ENCODE peak calls at places on chromosomes 13 and 19, in ten cellular contexts. One of them, this sample, is unnamed. For H3K27me3, the result is how much of the 10 kb centered on the place peaks cover.

GRCh38 chr13:101457176-101457575 is 4.7 kb downstream of the ITGBL1 start:
- DNase-seq in tibial nerve: no peak
- DNase-seq in left ventricle myocardium inferior: no peak
- DNase-seq in small intestine: no peak
- DNase-seq in heart right ventricle: no peak
- DNase-seq in osteoblast: no peak
- DNase-seq in astrocyte: no peak
- DNase-seq in aorta: no peak
- DNase-seq in Peyer's patch: no peak
- DNase-seq in lower lobe of right lung: no peak
- DNase-seq in this sample: no peak

GRCh38 chr13:106104281-106104901 is 431.1 kb downstream of the EFNB2 start:
- DNase-seq in osteoblast: peak
- DNase-seq in Peyer's patch: no peak
- DNase-seq in left ventricle myocardium inferior: no peak
- DNase-seq in heart right ventricle: no peak
- DNase-seq in aorta: no peak
- DNase-seq in astrocyte: peak
- DNase-seq in lower lobe of right lung: no peak
- DNase-seq in tibial nerve: no peak
- DNase-seq in small intestine: peak
- DNase-seq in this sample: no peak

GRCh38 chr19:13610042-13610691 is 103.9 kb upstream of the CACNA1A start:
- DNase-seq in astrocyte: no peak
- DNase-seq in left ventricle myocardium inferior: no peak
- DNase-seq in lower lobe of right lung: no peak
- DNase-seq in aorta: no peak
- DNase-seq in small intestine: peak
- DNase-seq in osteoblast: no peak
- DNase-seq in tibial nerve: no peak
- DNase-seq in Peyer's patch: no peak
- DNase-seq in heart right ventricle: no peak
- DNase-seq in this sample: peak

GRCh38 chr19:18847516-18848463 is 16.0 kb downstream of the UPF1 start:
- DNase-seq in lower lobe of right lung: peak
- DNase-seq in Peyer's patch: no peak
- DNase-seq in left ventricle myocardium inferior: no peak
- DNase-seq in small intestine: no peak
- DNase-seq in osteoblast: peak
- DNase-seq in aorta: peak
- DNase-seq in tibial nerve: no peak
- DNase-seq in astrocyte: no peak
- DNase-seq in heart right ventricle: no peak
- DNase-seq in this sample: no peak

GRCh38 chr13:49315036-49315565 is 67.4 kb downstream of the CDADC1 start:
- DNase-seq in aorta: no peak
- DNase-seq in astrocyte: peak
- DNase-seq in tibial nerve: no peak
- DNase-seq in osteoblast: no peak
- DNase-seq in Peyer's patch: no peak
- DNase-seq in left ventricle myocardium inferior: no peak
- DNase-seq in heart right ventricle: no peak
- DNase-seq in small intestine: no peak
- DNase-seq in lower lobe of right lung: no peak
- DNase-seq in this sample: no peak

GRCh38 chr13:94784066-94784465 is 71.7 kb upstream of the SOX21 start:
- DNase-seq in osteoblast: no peak
- DNase-seq in Peyer's patch: no peak
- DNase-seq in left ventricle myocardium inferior: no peak
- DNase-seq in aorta: no peak
- DNase-seq in small intestine: no peak
- DNase-seq in tibial nerve: no peak
- DNase-seq in astrocyte: peak
- DNase-seq in lower lobe of right lung: no peak
- DNase-seq in heart right ventricle: no peak
- DNase-seq in this sample: no peak

GRCh38 chr19:12331211-12331941 is 2.1 kb downstream of the ZNF563 start:
- DNase-seq in tibial nerve: no peak
- DNase-seq in lower lobe of right lung: no peak
- DNase-seq in astrocyte: no peak
- DNase-seq in small intestine: no peak
- DNase-seq in osteoblast: no peak
- DNase-seq in aorta: no peak
- DNase-seq in left ventricle myocardium inferior: no peak
- DNase-seq in heart right ventricle: peak
- DNase-seq in Peyer's patch: peak
- DNase-seq in this sample: peak

GRCh38 chr19:35171730-35172129 is 17.2 kb downstream of the FXYD5 start:
- DNase-seq in lower lobe of right lung: no peak
- DNase-seq in Peyer's patch: no peak
- DNase-seq in astrocyte: no peak
- DNase-seq in heart right ventricle: no peak
- DNase-seq in tibial nerve: no peak
- DNase-seq in small intestine: no peak
- DNase-seq in left ventricle myocardium inferior: no peak
- DNase-seq in osteoblast: no peak
- DNase-seq in aorta: no peak
- DNase-seq in this sample: no peak

GRCh38 chr13:28336193-28336657 is 158.7 kb downstream of the FLT1 start:
- DNase-seq in Peyer's patch: no peak
- DNase-seq in osteoblast: no peak
- DNase-seq in small intestine: no peak
- DNase-seq in aorta: no peak
- DNase-seq in tibial nerve: no peak
- DNase-seq in left ventricle myocardium inferior: peak
- DNase-seq in lower lobe of right lung: no peak
- DNase-seq in astrocyte: no peak
- DNase-seq in heart right ventricle: peak
- DNase-seq in this sample: no peak

GRCh38 chr13:40505196-40505595 is 161.2 kb downstream of the FOXO1 start:
- DNase-seq in Peyer's patch: no peak
- DNase-seq in left ventricle myocardium inferior: no peak
- DNase-seq in heart right ventricle: no peak
- DNase-seq in osteoblast: no peak
- DNase-seq in aorta: no peak
- DNase-seq in tibial nerve: no peak
- DNase-seq in lower lobe of right lung: no peak
- DNase-seq in astrocyte: peak
- DNase-seq in small intestine: no peak
- DNase-seq in this sample: no peak

GRCh38 chr13:96091932-96092253 is 2.0 kb downstream of the HS6ST3 start:
- DNase-seq in Peyer's patch: no peak
- DNase-seq in left ventricle myocardium inferior: no peak
- DNase-seq in small intestine: no peak
- DNase-seq in aorta: no peak
- DNase-seq in lower lobe of right lung: no peak
- DNase-seq in tibial nerve: no peak
- DNase-seq in astrocyte: no peak
- DNase-seq in heart right ventricle: no peak
- DNase-seq in osteoblast: peak
- DNase-seq in this sample: no peak

GRCh38 chr13:96089749-96090239 is at the start of gene HS6ST3:
- DNase-seq in small intestine: no peak
- DNase-seq in aorta: peak
- DNase-seq in lower lobe of right lung: no peak
- DNase-seq in heart right ventricle: peak
- DNase-seq in astrocyte: no peak
- DNase-seq in left ventricle myocardium inferior: peak
- DNase-seq in Peyer's patch: no peak
- DNase-seq in osteoblast: peak
- DNase-seq in tibial nerve: no peak
- DNase-seq in this sample: peak

GRCh38 chr13:96093296-96094006 is 3.5 kb downstream of the HS6ST3 start:
- DNase-seq in tibial nerve: no peak
- DNase-seq in left ventricle myocardium inferior: no peak
- DNase-seq in astrocyte: no peak
- DNase-seq in Peyer's patch: no peak
- DNase-seq in small intestine: no peak
- DNase-seq in aorta: no peak
- DNase-seq in osteoblast: peak
- DNase-seq in heart right ventricle: no peak
- DNase-seq in lower lobe of right lung: no peak
- DNase-seq in this sample: no peak

GRCh38 chr13:96090240-96091101 is 564 bp downstream of the HS6ST3 start:
- DNase-seq in left ventricle myocardium inferior: peak
- DNase-seq in heart right ventricle: no peak
- DNase-seq in lower lobe of right lung: no peak
- DNase-seq in tibial nerve: no peak
- DNase-seq in osteoblast: peak
- DNase-seq in aorta: peak
- DNase-seq in Peyer's patch: no peak
- DNase-seq in small intestine: no peak
- DNase-seq in astrocyte: no peak
- DNase-seq in this sample: peak

DNA sequence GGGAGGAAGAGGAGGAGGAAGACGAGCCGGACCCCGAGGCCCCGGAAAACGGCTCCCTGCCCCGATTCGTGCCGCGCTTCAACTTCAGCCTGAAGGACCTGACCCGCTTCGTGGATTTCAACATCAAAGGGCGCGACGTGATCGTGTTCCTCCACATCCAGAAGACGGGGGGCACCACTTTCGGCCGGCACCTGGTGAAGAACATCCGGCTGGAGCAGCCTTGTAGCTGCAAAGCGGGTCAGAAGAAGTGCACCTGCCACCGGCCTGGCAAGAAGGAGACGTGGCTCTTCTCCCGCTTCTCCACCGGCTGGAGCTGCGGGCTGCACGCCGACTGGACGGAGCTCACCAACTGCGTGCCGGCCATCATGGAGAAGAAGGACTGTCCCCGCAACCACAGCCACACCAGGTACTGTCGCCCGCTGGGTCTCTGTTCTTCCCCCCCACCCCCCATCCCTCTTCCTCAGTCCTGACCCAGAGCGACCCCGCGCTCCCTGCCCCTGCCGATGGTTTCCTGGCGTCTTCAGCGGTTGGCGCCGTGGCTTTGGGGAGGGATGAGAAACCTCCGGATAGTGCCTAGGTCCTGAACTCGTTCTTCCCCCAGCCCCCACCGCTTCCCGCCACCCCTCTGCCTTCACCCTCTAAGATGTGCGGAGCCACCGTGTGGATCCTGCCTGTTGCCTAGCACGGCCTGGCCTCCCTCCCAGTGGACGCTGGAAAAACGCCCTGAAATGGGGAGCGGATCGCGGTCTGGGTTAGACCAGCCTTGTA is 1.4 kb downstream of the HS6ST3 start:
- DNase-seq in tibial nerve: no peak
- DNase-seq in heart right ventricle: peak
- DNase-seq in left ventricle myocardium inferior: peak
- DNase-seq in astrocyte: no peak
- DNase-seq in aorta: no peak
- DNase-seq in small intestine: no peak
- DNase-seq in osteoblast: peak
- DNase-seq in Peyer's patch: no peak
- DNase-seq in lower lobe of right lung: peak
- DNase-seq in this sample: peak
- H3K27me3 ChIP-seq in tibial nerve: under half
- H3K27me3 ChIP-seq in heart right ventricle: under half
- H3K27me3 ChIP-seq in left ventricle myocardium inferior: half or more
- H3K27me3 ChIP-seq in astrocyte: half or more
- H3K27me3 ChIP-seq in aorta: under half
- H3K27me3 ChIP-seq in small intestine: under half
- H3K27me3 ChIP-seq in osteoblast: half or more
- H3K27me3 ChIP-seq in Peyer's patch: under half
- H3K27me3 ChIP-seq in lower lobe of right lung: half or more
- H3K27me3 ChIP-seq in this sample: half or more

GRCh38 chr19:8576273-8576993 is 809 bp downstream of the MYO1F start:
- DNase-seq in astrocyte: no peak
- DNase-seq in left ventricle myocardium inferior: no peak
- DNase-seq in small intestine: peak
- DNase-seq in heart right ventricle: no peak
- DNase-seq in Peyer's patch: peak
- DNase-seq in tibial nerve: no peak
- DNase-seq in lower lobe of right lung: no peak
- DNase-seq in osteoblast: peak
- DNase-seq in aorta: no peak
- DNase-seq in this sample: no peak
- H3K4me3 ChIP-seq in astrocyte: no peak
- H3K4me3 ChIP-seq in left ventricle myocardium inferior: peak
- H3K4me3 ChIP-seq in small intestine: peak
- H3K4me3 ChIP-seq in heart right ventricle: peak
- H3K4me3 ChIP-seq in Peyer's patch: peak
- H3K4me3 ChIP-seq in tibial nerve: peak
- H3K4me3 ChIP-seq in lower lobe of right lung: peak
- H3K4me3 ChIP-seq in osteoblast: no peak
- H3K4me3 ChIP-seq in aorta: no peak
- H3K4me3 ChIP-seq in this sample: no peak

DNA sequence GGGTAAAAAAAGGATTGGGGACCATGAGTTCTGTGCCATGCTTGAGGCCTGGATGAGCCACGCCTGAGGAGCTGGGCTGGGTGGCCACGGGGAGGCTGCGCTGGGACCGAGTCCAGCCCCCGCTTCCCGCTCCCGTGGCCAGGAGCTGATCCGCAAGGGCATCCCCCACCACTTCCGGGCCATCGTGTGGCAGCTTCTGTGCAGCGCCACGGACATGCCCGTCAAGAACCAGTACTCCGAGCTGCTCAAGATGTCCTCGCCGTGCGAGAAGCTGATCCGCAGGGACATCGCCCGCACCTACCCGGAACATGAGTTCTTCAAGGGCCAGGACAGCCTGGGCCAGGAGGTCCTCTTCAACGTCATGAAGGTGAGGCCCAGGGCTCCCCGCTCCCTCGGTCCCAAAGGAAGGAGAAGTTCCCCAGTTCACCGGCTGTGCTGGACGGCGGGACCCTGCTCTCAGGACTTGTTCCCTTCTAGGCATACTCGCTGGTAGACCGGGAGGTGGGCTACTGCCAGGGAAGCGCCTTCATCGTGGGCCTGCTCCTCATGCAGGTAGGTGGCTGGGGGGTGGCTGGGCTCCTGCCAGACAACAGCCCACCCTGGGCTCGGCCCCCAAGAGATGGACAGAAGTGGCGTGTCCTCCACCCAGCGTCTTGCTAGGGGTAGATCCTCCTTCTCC is 18.9 kb downstream of the EVI5L start:
- DNase-seq in aorta: no peak
- DNase-seq in Peyer's patch: no peak
- DNase-seq in tibial nerve: no peak
- DNase-seq in small intestine: no peak
- DNase-seq in osteoblast: peak
- DNase-seq in astrocyte: no peak
- DNase-seq in left ventricle myocardium inferior: no peak
- DNase-seq in lower lobe of right lung: no peak
- DNase-seq in heart right ventricle: no peak
- DNase-seq in this sample: peak
- H3K27me3 ChIP-seq in aorta: under half
- H3K27me3 ChIP-seq in Peyer's patch: under half
- H3K27me3 ChIP-seq in tibial nerve: under half
- H3K27me3 ChIP-seq in small intestine: under half
- H3K27me3 ChIP-seq in osteoblast: under half
- H3K27me3 ChIP-seq in astrocyte: under half
- H3K27me3 ChIP-seq in left ventricle myocardium inferior: under half
- H3K27me3 ChIP-seq in lower lobe of right lung: under half
- H3K27me3 ChIP-seq in heart right ventricle: under half
- H3K27me3 ChIP-seq in this sample: under half

DNA sequence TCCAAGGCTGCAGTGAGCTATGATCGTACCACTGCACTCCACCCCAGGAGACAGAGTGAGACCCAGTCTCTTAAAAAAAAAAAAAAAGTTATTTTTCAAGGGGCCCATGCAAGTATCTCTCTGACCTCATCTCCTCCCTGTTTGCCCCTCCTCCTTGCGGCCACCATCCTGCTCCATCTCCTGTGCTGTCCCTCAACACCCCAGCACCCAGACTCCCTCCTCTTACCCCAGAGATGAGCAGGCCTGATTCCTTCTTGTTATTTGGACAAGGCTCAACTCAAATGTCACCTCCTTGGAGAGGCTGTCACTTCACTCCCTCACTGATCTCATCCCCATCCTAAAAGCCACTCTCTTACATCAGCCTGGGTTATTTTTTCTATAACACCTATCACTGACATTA is 4.4 kb downstream of the RYR1 start:
- DNase-seq in heart right ventricle: no peak
- DNase-seq in astrocyte: no peak
- DNase-seq in Peyer's patch: no peak
- DNase-seq in osteoblast: peak
- DNase-seq in lower lobe of right lung: no peak
- DNase-seq in small intestine: no peak
- DNase-seq in tibial nerve: no peak
- DNase-seq in aorta: no peak
- DNase-seq in left ventricle myocardium inferior: no peak
- DNase-seq in this sample: no peak
- H3K4me3 ChIP-seq in heart right ventricle: no peak
- H3K4me3 ChIP-seq in astrocyte: no peak
- H3K4me3 ChIP-seq in Peyer's patch: no peak
- H3K4me3 ChIP-seq in osteoblast: no peak
- H3K4me3 ChIP-seq in lower lobe of right lung: no peak
- H3K4me3 ChIP-seq in small intestine: no peak
- H3K4me3 ChIP-seq in tibial nerve: no peak
- H3K4me3 ChIP-seq in aorta: no peak
- H3K4me3 ChIP-seq in left ventricle myocardium inferior: no peak
- H3K4me3 ChIP-seq in this sample: no peak

This sample was measured in H7.